ENCODE peak calls at places on chromosomes 13 and 19, in ten cellular contexts. One of them, this sample, is unnamed.

GRCh38 chr19:37309834-37310575 is 60.9 kb upstream of the ZNF527 start:
- DNase-seq in brain microvascular endothelial cell: no peak
- DNase-seq in lower lobe of right lung: no peak
- DNase-seq in NCI-H1436: peak
- DNase-seq in A172: no peak
- DNase-seq in effector CD4-positive, alpha-beta T cell: no peak
- DNase-seq in neural crest cell: no peak
- DNase-seq in mucosa of gallbladder: no peak
- DNase-seq in NCI-H2081 treated with DMSO at 0.1 percent for 48 hours: no peak
- DNase-seq in transverse colon: no peak
- DNase-seq in this sample: no peak

GRCh38 chr13:21749410-21749809 is 78.5 kb downstream of the FGF9 start:
- DNase-seq in brain microvascular endothelial cell: no peak
- DNase-seq in lower lobe of right lung: no peak
- DNase-seq in NCI-H1436: no peak
- DNase-seq in A172: peak
- DNase-seq in effector CD4-positive, alpha-beta T cell: no peak
- DNase-seq in neural crest cell: no peak
- DNase-seq in mucosa of gallbladder: no peak
- DNase-seq in NCI-H2081 treated with DMSO at 0.1 percent for 48 hours: no peak
- DNase-seq in transverse colon: no peak
- DNase-seq in this sample: no peak

GRCh38 chr19:5947435-5947834 is 30.5 kb downstream of the RANBP3 start:
- DNase-seq in brain microvascular endothelial cell: peak
- DNase-seq in lower lobe of right lung: peak
- DNase-seq in NCI-H1436: no peak
- DNase-seq in A172: no peak
- DNase-seq in effector CD4-positive, alpha-beta T cell: no peak
- DNase-seq in neural crest cell: no peak
- DNase-seq in mucosa of gallbladder: peak
- DNase-seq in NCI-H2081 treated with DMSO at 0.1 percent for 48 hours: no peak
- DNase-seq in transverse colon: peak
- DNase-seq in this sample: no peak

GRCh38 chr13:75481176-75482069 is 546 bp downstream of the TBC1D4 start:
- DNase-seq in brain microvascular endothelial cell: no peak
- DNase-seq in lower lobe of right lung: peak
- DNase-seq in NCI-H1436: peak
- DNase-seq in A172: no peak
- DNase-seq in effector CD4-positive, alpha-beta T cell: no peak
- DNase-seq in neural crest cell: peak
- DNase-seq in mucosa of gallbladder: no peak
- DNase-seq in NCI-H2081 treated with DMSO at 0.1 percent for 48 hours: no peak
- DNase-seq in transverse colon: peak
- DNase-seq in this sample: peak

GRCh38 chr13:50527612-50528509 is 315.6 kb downstream of the DLEU7 start:
- DNase-seq in brain microvascular endothelial cell: no peak
- DNase-seq in lower lobe of right lung: no peak
- DNase-seq in NCI-H1436: no peak
- DNase-seq in A172: no peak
- DNase-seq in effector CD4-positive, alpha-beta T cell: no peak
- DNase-seq in neural crest cell: no peak
- DNase-seq in mucosa of gallbladder: no peak
- DNase-seq in NCI-H2081 treated with DMSO at 0.1 percent for 48 hours: no peak
- DNase-seq in transverse colon: no peak
- DNase-seq in this sample: no peak

GRCh38 chr13:29573190-29573589 is 22.3 kb downstream of the SLC7A1 start:
- DNase-seq in brain microvascular endothelial cell: no peak
- DNase-seq in lower lobe of right lung: no peak
- DNase-seq in NCI-H1436: no peak
- DNase-seq in A172: no peak
- DNase-seq in effector CD4-positive, alpha-beta T cell: no peak
- DNase-seq in neural crest cell: no peak
- DNase-seq in mucosa of gallbladder: peak
- DNase-seq in NCI-H2081 treated with DMSO at 0.1 percent for 48 hours: no peak
- DNase-seq in transverse colon: peak
- DNase-seq in this sample: peak

GRCh38 chr13:39895254-39895653 is 239.8 kb downstream of the COG6 start:
- DNase-seq in brain microvascular endothelial cell: no peak
- DNase-seq in lower lobe of right lung: no peak
- DNase-seq in NCI-H1436: no peak
- DNase-seq in A172: no peak
- DNase-seq in effector CD4-positive, alpha-beta T cell: no peak
- DNase-seq in neural crest cell: no peak
- DNase-seq in mucosa of gallbladder: no peak
- DNase-seq in NCI-H2081 treated with DMSO at 0.1 percent for 48 hours: no peak
- DNase-seq in transverse colon: no peak
- DNase-seq in this sample: no peak

GRCh38 chr13:27713767-27714166 is 78.5 kb upstream of the GSX1 start:
- DNase-seq in brain microvascular endothelial cell: no peak
- DNase-seq in lower lobe of right lung: no peak
- DNase-seq in NCI-H1436: no peak
- DNase-seq in A172: no peak
- DNase-seq in effector CD4-positive, alpha-beta T cell: no peak
- DNase-seq in neural crest cell: no peak
- DNase-seq in mucosa of gallbladder: no peak
- DNase-seq in NCI-H2081 treated with DMSO at 0.1 percent for 48 hours: no peak
- DNase-seq in transverse colon: no peak
- DNase-seq in this sample: no peak

GRCh38 chr13:55948175-55948574 is 1192.5 kb upstream of the PRR20A start:
- DNase-seq in brain microvascular endothelial cell: no peak
- DNase-seq in lower lobe of right lung: no peak
- DNase-seq in NCI-H1436: no peak
- DNase-seq in A172: no peak
- DNase-seq in effector CD4-positive, alpha-beta T cell: no peak
- DNase-seq in neural crest cell: no peak
- DNase-seq in mucosa of gallbladder: no peak
- DNase-seq in NCI-H2081 treated with DMSO at 0.1 percent for 48 hours: no peak
- DNase-seq in transverse colon: no peak
- DNase-seq in this sample: no peak

GRCh38 chr13:50400930-50401553 is 385.8 kb downstream of the KCNRG start:
- DNase-seq in brain microvascular endothelial cell: peak
- DNase-seq in lower lobe of right lung: no peak
- DNase-seq in NCI-H1436: no peak
- DNase-seq in A172: peak
- DNase-seq in effector CD4-positive, alpha-beta T cell: no peak
- DNase-seq in neural crest cell: no peak
- DNase-seq in mucosa of gallbladder: no peak
- DNase-seq in NCI-H2081 treated with DMSO at 0.1 percent for 48 hours: no peak
- DNase-seq in transverse colon: no peak
- DNase-seq in this sample: no peak

GRCh38 chr19:1000095-1000494 is at the start of gene GRIN3B:
- DNase-seq in brain microvascular endothelial cell: peak
- DNase-seq in lower lobe of right lung: peak
- DNase-seq in NCI-H1436: peak
- DNase-seq in A172: no peak
- DNase-seq in effector CD4-positive, alpha-beta T cell: peak
- DNase-seq in neural crest cell: peak
- DNase-seq in mucosa of gallbladder: no peak
- DNase-seq in NCI-H2081 treated with DMSO at 0.1 percent for 48 hours: no peak
- DNase-seq in transverse colon: peak
- DNase-seq in this sample: peak

GRCh38 chr13:24165746-24166145 is 5.2 kb downstream of the SPATA13 start:
- DNase-seq in brain microvascular endothelial cell: peak
- DNase-seq in lower lobe of right lung: no peak
- DNase-seq in NCI-H1436: no peak
- DNase-seq in A172: no peak
- DNase-seq in effector CD4-positive, alpha-beta T cell: no peak
- DNase-seq in neural crest cell: no peak
- DNase-seq in mucosa of gallbladder: no peak
- DNase-seq in NCI-H2081 treated with DMSO at 0.1 percent for 48 hours: no peak
- DNase-seq in transverse colon: no peak
- DNase-seq in this sample: no peak

GRCh38 chr19:10368101-10368803 is 12.1 kb downstream of the TYK2 start:
- DNase-seq in brain microvascular endothelial cell: no peak
- DNase-seq in lower lobe of right lung: no peak
- DNase-seq in NCI-H1436: no peak
- DNase-seq in A172: peak
- DNase-seq in effector CD4-positive, alpha-beta T cell: no peak
- DNase-seq in neural crest cell: no peak
- DNase-seq in mucosa of gallbladder: no peak
- DNase-seq in NCI-H2081 treated with DMSO at 0.1 percent for 48 hours: no peak
- DNase-seq in transverse colon: no peak
- DNase-seq in this sample: no peak

GRCh38 chr13:110332750-110333149 is 25.7 kb downstream of the COL4A2 start:
- DNase-seq in brain microvascular endothelial cell: peak
- DNase-seq in lower lobe of right lung: no peak
- DNase-seq in NCI-H1436: no peak
- DNase-seq in A172: no peak
- DNase-seq in effector CD4-positive, alpha-beta T cell: no peak
- DNase-seq in neural crest cell: no peak
- DNase-seq in mucosa of gallbladder: no peak
- DNase-seq in NCI-H2081 treated with DMSO at 0.1 percent for 48 hours: no peak
- DNase-seq in transverse colon: no peak
- DNase-seq in this sample: no peak

GRCh38 chr19:50792246-50792851 is 2.1 kb downstream of the ACP4 start:
- DNase-seq in brain microvascular endothelial cell: no peak
- DNase-seq in lower lobe of right lung: no peak
- DNase-seq in NCI-H1436: no peak
- DNase-seq in A172: no peak
- DNase-seq in effector CD4-positive, alpha-beta T cell: no peak
- DNase-seq in neural crest cell: no peak
- DNase-seq in mucosa of gallbladder: no peak
- DNase-seq in NCI-H2081 treated with DMSO at 0.1 percent for 48 hours: no peak
- DNase-seq in transverse colon: no peak
- DNase-seq in this sample: no peak

GRCh38 chr13:96781141-96781540 is 213.1 kb downstream of the OXGR1 start:
- DNase-seq in brain microvascular endothelial cell: no peak
- DNase-seq in lower lobe of right lung: no peak
- DNase-seq in NCI-H1436: no peak
- DNase-seq in A172: no peak
- DNase-seq in effector CD4-positive, alpha-beta T cell: no peak
- DNase-seq in neural crest cell: no peak
- DNase-seq in mucosa of gallbladder: no peak
- DNase-seq in NCI-H2081 treated with DMSO at 0.1 percent for 48 hours: no peak
- DNase-seq in transverse colon: no peak
- DNase-seq in this sample: no peak

GRCh38 chr19:4124638-4125037 is 716 bp upstream of the MAP2K2 start:
- DNase-seq in brain microvascular endothelial cell: no peak
- DNase-seq in lower lobe of right lung: no peak
- DNase-seq in NCI-H1436: no peak
- DNase-seq in A172: no peak
- DNase-seq in effector CD4-positive, alpha-beta T cell: no peak
- DNase-seq in neural crest cell: no peak
- DNase-seq in mucosa of gallbladder: no peak
- DNase-seq in NCI-H2081 treated with DMSO at 0.1 percent for 48 hours: no peak
- DNase-seq in transverse colon: no peak
- DNase-seq in this sample: no peak

GRCh38 chr13:97226788-97227627 is 4.9 kb downstream of the MBNL2 start:
- DNase-seq in brain microvascular endothelial cell: no peak
- DNase-seq in lower lobe of right lung: no peak
- DNase-seq in NCI-H1436: peak
- DNase-seq in A172: peak
- DNase-seq in effector CD4-positive, alpha-beta T cell: peak
- DNase-seq in neural crest cell: no peak
- DNase-seq in mucosa of gallbladder: peak
- DNase-seq in NCI-H2081 treated with DMSO at 0.1 percent for 48 hours: no peak
- DNase-seq in transverse colon: peak
- DNase-seq in this sample: peak

GRCh38 chr19:9903341-9903740 is 33.0 kb downstream of the OLFM2 start:
- DNase-seq in brain microvascular endothelial cell: no peak
- DNase-seq in lower lobe of right lung: no peak
- DNase-seq in NCI-H1436: no peak
- DNase-seq in A172: no peak
- DNase-seq in effector CD4-positive, alpha-beta T cell: no peak
- DNase-seq in neural crest cell: no peak
- DNase-seq in mucosa of gallbladder: no peak
- DNase-seq in NCI-H2081 treated with DMSO at 0.1 percent for 48 hours: no peak
- DNase-seq in transverse colon: no peak
- DNase-seq in this sample: no peak

GRCh38 chr19:3176715-3177501 is 1.7 kb upstream of the S1PR4 start:
- DNase-seq in brain microvascular endothelial cell: no peak
- DNase-seq in lower lobe of right lung: peak
- DNase-seq in NCI-H1436: no peak
- DNase-seq in A172: peak
- DNase-seq in effector CD4-positive, alpha-beta T cell: peak
- DNase-seq in neural crest cell: no peak
- DNase-seq in mucosa of gallbladder: no peak
- DNase-seq in NCI-H2081 treated with DMSO at 0.1 percent for 48 hours: no peak
- DNase-seq in transverse colon: peak
- DNase-seq in this sample: peak

GRCh38 chr19:29111581-29111980 is 101.4 kb downstream of the UQCRFS1 start:
- DNase-seq in brain microvascular endothelial cell: no peak
- DNase-seq in lower lobe of right lung: no peak
- DNase-seq in NCI-H1436: no peak
- DNase-seq in A172: no peak
- DNase-seq in effector CD4-positive, alpha-beta T cell: no peak
- DNase-seq in neural crest cell: no peak
- DNase-seq in mucosa of gallbladder: no peak
- DNase-seq in NCI-H2081 treated with DMSO at 0.1 percent for 48 hours: no peak
- DNase-seq in transverse colon: no peak
- DNase-seq in this sample: no peak

GRCh38 chr19:18156841-18157464 is 4.0 kb downstream of the PIK3R2 start:
- DNase-seq in brain microvascular endothelial cell: peak
- DNase-seq in lower lobe of right lung: peak
- DNase-seq in NCI-H1436: peak
- DNase-seq in A172: peak
- DNase-seq in effector CD4-positive, alpha-beta T cell: no peak
- DNase-seq in neural crest cell: no peak
- DNase-seq in mucosa of gallbladder: peak
- DNase-seq in NCI-H2081 treated with DMSO at 0.1 percent for 48 hours: peak
- DNase-seq in transverse colon: peak
- DNase-seq in this sample: peak

GRCh38 chr13:46936525-46936924 is 39.7 kb upstream of the HTR2A start:
- DNase-seq in brain microvascular endothelial cell: no peak
- DNase-seq in lower lobe of right lung: no peak
- DNase-seq in NCI-H1436: no peak
- DNase-seq in A172: no peak
- DNase-seq in effector CD4-positive, alpha-beta T cell: no peak
- DNase-seq in neural crest cell: no peak
- DNase-seq in mucosa of gallbladder: no peak
- DNase-seq in NCI-H2081 treated with DMSO at 0.1 percent for 48 hours: no peak
- DNase-seq in transverse colon: no peak
- DNase-seq in this sample: no peak

GRCh38 chr19:18589380-18590272 is 1.0 kb downstream of the REX1BD start:
- DNase-seq in brain microvascular endothelial cell: peak
- DNase-seq in lower lobe of right lung: peak
- DNase-seq in NCI-H1436: peak
- DNase-seq in A172: no peak
- DNase-seq in effector CD4-positive, alpha-beta T cell: peak
- DNase-seq in neural crest cell: peak
- DNase-seq in mucosa of gallbladder: peak
- DNase-seq in NCI-H2081 treated with DMSO at 0.1 percent for 48 hours: no peak
- DNase-seq in transverse colon: peak
- DNase-seq in this sample: peak

GRCh38 chr19:39871362-39871761 is 25.2 kb upstream of the FBL start:
- DNase-seq in brain microvascular endothelial cell: no peak
- DNase-seq in lower lobe of right lung: no peak
- DNase-seq in NCI-H1436: no peak
- DNase-seq in A172: no peak
- DNase-seq in effector CD4-positive, alpha-beta T cell: no peak
- DNase-seq in neural crest cell: no peak
- DNase-seq in mucosa of gallbladder: no peak
- DNase-seq in NCI-H2081 treated with DMSO at 0.1 percent for 48 hours: no peak
- DNase-seq in transverse colon: no peak
- DNase-seq in this sample: no peak

GRCh38 chr13:105598551-105598950 is 936.9 kb downstream of the EFNB2 start:
- DNase-seq in brain microvascular endothelial cell: peak
- DNase-seq in lower lobe of right lung: no peak
- DNase-seq in NCI-H1436: no peak
- DNase-seq in A172: peak
- DNase-seq in effector CD4-positive, alpha-beta T cell: no peak
- DNase-seq in neural crest cell: no peak
- DNase-seq in mucosa of gallbladder: no peak
- DNase-seq in NCI-H2081 treated with DMSO at 0.1 percent for 48 hours: no peak
- DNase-seq in transverse colon: no peak
- DNase-seq in this sample: no peak

GRCh38 chr19:14432817-14433453 is at the start of gene PKN1:
- DNase-seq in brain microvascular endothelial cell: no peak
- DNase-seq in lower lobe of right lung: peak
- DNase-seq in NCI-H1436: peak
- DNase-seq in A172: no peak
- DNase-seq in effector CD4-positive, alpha-beta T cell: peak
- DNase-seq in neural crest cell: peak
- DNase-seq in mucosa of gallbladder: no peak
- DNase-seq in NCI-H2081 treated with DMSO at 0.1 percent for 48 hours: no peak
- DNase-seq in transverse colon: peak
- DNase-seq in this sample: peak

GRCh38 chr19:15198006-15198356 is 2.8 kb downstream of the NOTCH3 start:
- DNase-seq in brain microvascular endothelial cell: no peak
- DNase-seq in lower lobe of right lung: no peak
- DNase-seq in NCI-H1436: no peak
- DNase-seq in A172: no peak
- DNase-seq in effector CD4-positive, alpha-beta T cell: no peak
- DNase-seq in neural crest cell: no peak
- DNase-seq in mucosa of gallbladder: no peak
- DNase-seq in NCI-H2081 treated with DMSO at 0.1 percent for 48 hours: no peak
- DNase-seq in transverse colon: peak
- DNase-seq in this sample: no peak

This sample was measured in Peyer's patch.